ENCODE peak calls at places on chromosome 11, in nine cellular contexts. One of them, this sample, is unnamed.

GRCh38 chr11:108286369-108286768 is 63.5 kb downstream of the ATM start:
- DNase-seq in fibroblast of lung: no peak
- DNase-seq in A549: no peak
- DNase-seq in ovary: no peak
- DNase-seq in caudate nucleus: no peak
- DNase-seq in kidney: no peak
- DNase-seq in CD8-positive, alpha-beta memory T cell: no peak
- DNase-seq in adrenal gland: no peak
- DNase-seq in RWPE1: no peak
- DNase-seq in this sample: no peak

GRCh38 chr11:132586801-132587200 is 945.5 kb downstream of the OPCML start:
- DNase-seq in fibroblast of lung: peak
- DNase-seq in A549: no peak
- DNase-seq in ovary: no peak
- DNase-seq in caudate nucleus: no peak
- DNase-seq in kidney: no peak
- DNase-seq in CD8-positive, alpha-beta memory T cell: no peak
- DNase-seq in adrenal gland: no peak
- DNase-seq in RWPE1: no peak
- DNase-seq in this sample: no peak

GRCh38 chr11:127106938-127107337 is 106.4 kb upstream of the KIRREL3 start:
- DNase-seq in fibroblast of lung: no peak
- DNase-seq in A549: no peak
- DNase-seq in ovary: no peak
- DNase-seq in caudate nucleus: no peak
- DNase-seq in kidney: no peak
- DNase-seq in CD8-positive, alpha-beta memory T cell: no peak
- DNase-seq in adrenal gland: no peak
- DNase-seq in RWPE1: no peak
- DNase-seq in this sample: no peak

GRCh38 chr11:9726313-9727022 is 62.6 kb downstream of the SWAP70 start:
- DNase-seq in fibroblast of lung: peak
- DNase-seq in A549: no peak
- DNase-seq in ovary: no peak
- DNase-seq in caudate nucleus: no peak
- DNase-seq in kidney: no peak
- DNase-seq in CD8-positive, alpha-beta memory T cell: no peak
- DNase-seq in adrenal gland: no peak
- DNase-seq in RWPE1: peak
- DNase-seq in this sample: peak

GRCh38 chr11:66971483-66971882 is 3.6 kb upstream of the C11orf86 start:
- DNase-seq in fibroblast of lung: no peak
- DNase-seq in A549: no peak
- DNase-seq in ovary: no peak
- DNase-seq in caudate nucleus: no peak
- DNase-seq in kidney: no peak
- DNase-seq in CD8-positive, alpha-beta memory T cell: no peak
- DNase-seq in adrenal gland: no peak
- DNase-seq in RWPE1: no peak
- DNase-seq in this sample: no peak

GRCh38 chr11:68142028-68142412 is 20.8 kb upstream of the CHKA start:
- DNase-seq in fibroblast of lung: no peak
- DNase-seq in A549: no peak
- DNase-seq in ovary: no peak
- DNase-seq in caudate nucleus: no peak
- DNase-seq in kidney: no peak
- DNase-seq in CD8-positive, alpha-beta memory T cell: no peak
- DNase-seq in adrenal gland: no peak
- DNase-seq in RWPE1: no peak
- DNase-seq in this sample: no peak

GRCh38 chr11:14905104-14906033 is 13.3 kb upstream of the CYP2R1 start:
- DNase-seq in fibroblast of lung: peak
- DNase-seq in A549: peak
- DNase-seq in ovary: peak
- DNase-seq in caudate nucleus: no peak
- DNase-seq in kidney: peak
- DNase-seq in CD8-positive, alpha-beta memory T cell: peak
- DNase-seq in adrenal gland: peak
- DNase-seq in RWPE1: no peak
- DNase-seq in this sample: no peak

GRCh38 chr11:103220133-103220532 is 110.9 kb downstream of the DYNC2H1 start:
- DNase-seq in fibroblast of lung: no peak
- DNase-seq in A549: no peak
- DNase-seq in ovary: no peak
- DNase-seq in caudate nucleus: no peak
- DNase-seq in kidney: no peak
- DNase-seq in CD8-positive, alpha-beta memory T cell: no peak
- DNase-seq in adrenal gland: no peak
- DNase-seq in RWPE1: no peak
- DNase-seq in this sample: no peak

GRCh38 chr11:48074425-48075181 is 94.2 kb downstream of the PTPRJ start:
- DNase-seq in fibroblast of lung: peak
- DNase-seq in A549: no peak
- DNase-seq in ovary: no peak
- DNase-seq in caudate nucleus: no peak
- DNase-seq in kidney: no peak
- DNase-seq in CD8-positive, alpha-beta memory T cell: no peak
- DNase-seq in adrenal gland: no peak
- DNase-seq in RWPE1: no peak
- DNase-seq in this sample: no peak

GRCh38 chr11:33687733-33688479 is 12.7 kb downstream of the C11orf91 start:
- DNase-seq in fibroblast of lung: peak
- DNase-seq in A549: peak
- DNase-seq in ovary: peak
- DNase-seq in caudate nucleus: no peak
- DNase-seq in kidney: no peak
- DNase-seq in CD8-positive, alpha-beta memory T cell: no peak
- DNase-seq in adrenal gland: peak
- DNase-seq in RWPE1: no peak
- DNase-seq in this sample: peak

GRCh38 chr11:133900176-133901105 is 55.1 kb upstream of the SPATA19 start:
- DNase-seq in fibroblast of lung: no peak
- DNase-seq in A549: no peak
- DNase-seq in ovary: no peak
- DNase-seq in caudate nucleus: no peak
- DNase-seq in kidney: no peak
- DNase-seq in CD8-positive, alpha-beta memory T cell: no peak
- DNase-seq in adrenal gland: no peak
- DNase-seq in RWPE1: no peak
- DNase-seq in this sample: no peak

GRCh38 chr11:70085815-70086769 is 8.0 kb downstream of the ANO1 start:
- DNase-seq in fibroblast of lung: peak
- DNase-seq in A549: no peak
- DNase-seq in ovary: no peak
- DNase-seq in caudate nucleus: no peak
- DNase-seq in kidney: no peak
- DNase-seq in CD8-positive, alpha-beta memory T cell: no peak
- DNase-seq in adrenal gland: no peak
- DNase-seq in RWPE1: no peak
- DNase-seq in this sample: no peak

GRCh38 chr11:134654161-134654915 is 242.3 kb upstream of the B3GAT1 start:
- DNase-seq in fibroblast of lung: no peak
- DNase-seq in A549: no peak
- DNase-seq in ovary: peak
- DNase-seq in caudate nucleus: no peak
- DNase-seq in kidney: peak
- DNase-seq in CD8-positive, alpha-beta memory T cell: no peak
- DNase-seq in adrenal gland: no peak
- DNase-seq in RWPE1: no peak
- DNase-seq in this sample: no peak

GRCh38 chr11:103327721-103328120 is 218.5 kb downstream of the DYNC2H1 start:
- DNase-seq in fibroblast of lung: peak
- DNase-seq in A549: no peak
- DNase-seq in ovary: no peak
- DNase-seq in caudate nucleus: no peak
- DNase-seq in kidney: no peak
- DNase-seq in CD8-positive, alpha-beta memory T cell: no peak
- DNase-seq in adrenal gland: no peak
- DNase-seq in RWPE1: no peak
- DNase-seq in this sample: no peak

GRCh38 chr11:18599739-18600230 is at the start of gene MISFA:
- DNase-seq in fibroblast of lung: peak
- DNase-seq in A549: no peak
- DNase-seq in ovary: no peak
- DNase-seq in caudate nucleus: no peak
- DNase-seq in kidney: no peak
- DNase-seq in CD8-positive, alpha-beta memory T cell: no peak
- DNase-seq in adrenal gland: no peak
- DNase-seq in RWPE1: no peak
- DNase-seq in this sample: no peak
- H3K27ac ChIP-seq in fibroblast of lung: no peak
- H3K27ac ChIP-seq in A549: no peak
- H3K27ac ChIP-seq in ovary: no peak
- H3K27ac ChIP-seq in caudate nucleus: no peak
- H3K27ac ChIP-seq in kidney: no peak
- H3K27ac ChIP-seq in CD8-positive, alpha-beta memory T cell: no peak
- H3K27ac ChIP-seq in adrenal gland: no peak
- H3K27ac ChIP-seq in RWPE1: no peak
- H3K27ac ChIP-seq in this sample: no peak

GRCh38 chr11:76278526-76278925 is 72.2 kb upstream of the WNT11 start:
- DNase-seq in fibroblast of lung: no peak
- DNase-seq in A549: no peak
- DNase-seq in ovary: no peak
- DNase-seq in caudate nucleus: no peak
- DNase-seq in kidney: no peak
- DNase-seq in CD8-positive, alpha-beta memory T cell: no peak
- DNase-seq in adrenal gland: no peak
- DNase-seq in RWPE1: no peak
- DNase-seq in this sample: no peak

GRCh38 chr11:76280151-76280881 is 74.0 kb upstream of the WNT11 start:
- DNase-seq in fibroblast of lung: no peak
- DNase-seq in A549: no peak
- DNase-seq in ovary: no peak
- DNase-seq in caudate nucleus: no peak
- DNase-seq in kidney: no peak
- DNase-seq in CD8-positive, alpha-beta memory T cell: no peak
- DNase-seq in adrenal gland: no peak
- DNase-seq in RWPE1: no peak
- DNase-seq in this sample: no peak

GRCh38 chr11:76277298-76278175 is 71.2 kb upstream of the WNT11 start:
- DNase-seq in fibroblast of lung: no peak
- DNase-seq in A549: no peak
- DNase-seq in ovary: no peak
- DNase-seq in caudate nucleus: no peak
- DNase-seq in kidney: no peak
- DNase-seq in CD8-positive, alpha-beta memory T cell: no peak
- DNase-seq in adrenal gland: peak
- DNase-seq in RWPE1: no peak
- DNase-seq in this sample: no peak

GRCh38 chr11:76279651-76280050 is 73.3 kb upstream of the WNT11 start:
- DNase-seq in fibroblast of lung: no peak
- DNase-seq in A549: no peak
- DNase-seq in ovary: no peak
- DNase-seq in caudate nucleus: no peak
- DNase-seq in kidney: no peak
- DNase-seq in CD8-positive, alpha-beta memory T cell: no peak
- DNase-seq in adrenal gland: no peak
- DNase-seq in RWPE1: no peak
- DNase-seq in this sample: no peak

GRCh38 chr11:76279038-76279437 is 72.7 kb upstream of the WNT11 start:
- DNase-seq in fibroblast of lung: no peak
- DNase-seq in A549: no peak
- DNase-seq in ovary: no peak
- DNase-seq in caudate nucleus: no peak
- DNase-seq in kidney: no peak
- DNase-seq in CD8-positive, alpha-beta memory T cell: no peak
- DNase-seq in adrenal gland: no peak
- DNase-seq in RWPE1: no peak
- DNase-seq in this sample: no peak
- H3K27ac ChIP-seq in fibroblast of lung: no peak
- H3K27ac ChIP-seq in A549: no peak
- H3K27ac ChIP-seq in ovary: no peak
- H3K27ac ChIP-seq in caudate nucleus: no peak
- H3K27ac ChIP-seq in kidney: no peak
- H3K27ac ChIP-seq in CD8-positive, alpha-beta memory T cell: no peak
- H3K27ac ChIP-seq in adrenal gland: no peak
- H3K27ac ChIP-seq in RWPE1: no peak
- H3K27ac ChIP-seq in this sample: no peak

DNA sequence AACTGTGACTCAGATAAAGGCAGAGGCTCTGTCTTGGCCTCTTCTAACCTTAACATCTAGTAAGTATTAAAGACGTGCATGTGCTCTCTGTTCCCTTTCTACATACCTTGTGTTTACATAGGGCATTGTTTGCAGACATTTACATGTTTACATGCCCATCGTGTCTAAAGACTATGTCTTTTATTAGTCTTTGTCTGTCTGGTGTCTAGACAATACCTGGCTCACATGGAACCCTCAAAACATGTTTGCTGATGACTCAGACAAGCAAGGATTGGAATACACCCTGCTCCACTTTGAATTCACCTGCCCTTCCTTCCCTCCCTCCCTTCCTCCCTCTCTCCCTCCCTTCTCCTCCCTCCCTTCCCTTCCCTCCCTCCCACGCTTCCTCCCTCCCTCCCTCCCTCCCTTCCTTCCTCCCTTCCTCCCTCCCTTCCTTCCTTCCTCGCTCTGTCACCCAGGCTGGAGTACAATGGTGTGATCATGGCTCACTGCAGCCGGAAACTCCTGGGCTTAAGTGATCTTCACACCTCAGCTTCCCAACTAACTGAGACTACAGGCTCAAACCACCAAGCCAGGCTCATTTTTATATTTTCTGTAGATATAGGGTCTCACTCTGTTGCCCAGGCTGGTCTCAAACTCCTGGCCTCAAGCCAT is 23.7 kb upstream of the SORL1-AS1 start:
- DNase-seq in fibroblast of lung: no peak
- DNase-seq in A549: no peak
- DNase-seq in ovary: no peak
- DNase-seq in caudate nucleus: no peak
- DNase-seq in kidney: no peak
- DNase-seq in CD8-positive, alpha-beta memory T cell: no peak
- DNase-seq in adrenal gland: no peak
- DNase-seq in RWPE1: peak
- DNase-seq in this sample: no peak
- H3K27ac ChIP-seq in fibroblast of lung: no peak
- H3K27ac ChIP-seq in A549: no peak
- H3K27ac ChIP-seq in ovary: no peak
- H3K27ac ChIP-seq in caudate nucleus: no peak
- H3K27ac ChIP-seq in kidney: no peak
- H3K27ac ChIP-seq in CD8-positive, alpha-beta memory T cell: no peak
- H3K27ac ChIP-seq in adrenal gland: no peak
- H3K27ac ChIP-seq in RWPE1: peak
- H3K27ac ChIP-seq in this sample: no peak

DNA sequence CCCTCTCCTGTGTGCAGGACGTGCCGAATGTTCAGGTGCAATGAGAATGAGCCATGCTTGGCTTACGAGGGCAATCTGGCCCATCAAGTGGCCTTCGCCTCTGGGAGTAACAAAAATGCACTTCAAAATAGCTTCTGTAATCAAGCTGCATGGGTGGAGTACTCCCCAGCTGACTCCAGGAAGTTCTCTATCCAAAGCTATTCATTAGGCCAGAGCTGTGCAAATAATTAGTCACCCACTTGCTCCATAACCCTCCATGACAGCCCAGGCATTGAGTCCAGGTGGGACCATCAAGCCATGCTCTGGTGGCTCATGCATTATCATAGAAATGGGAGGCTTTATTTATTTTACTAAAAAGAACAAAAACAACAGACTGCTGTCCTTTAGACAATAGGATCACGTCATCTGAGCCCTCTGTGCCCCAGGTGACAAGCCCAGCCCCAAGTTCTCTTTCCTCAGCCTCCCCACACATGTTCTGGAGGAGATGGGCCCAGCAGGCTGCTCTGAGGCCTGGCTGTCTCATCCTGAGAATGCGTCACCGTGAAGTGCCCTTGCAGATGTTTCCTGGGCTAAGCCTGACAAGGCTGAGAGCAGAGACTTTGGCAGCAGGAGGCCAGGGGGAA is 244.7 kb downstream of the ETS1 start:
- DNase-seq in fibroblast of lung: peak
- DNase-seq in A549: peak
- DNase-seq in ovary: no peak
- DNase-seq in caudate nucleus: no peak
- DNase-seq in kidney: no peak
- DNase-seq in CD8-positive, alpha-beta memory T cell: peak
- DNase-seq in adrenal gland: peak
- DNase-seq in RWPE1: peak
- DNase-seq in this sample: peak
- H3K27ac ChIP-seq in fibroblast of lung: no peak
- H3K27ac ChIP-seq in A549: no peak
- H3K27ac ChIP-seq in ovary: no peak
- H3K27ac ChIP-seq in caudate nucleus: no peak
- H3K27ac ChIP-seq in kidney: no peak
- H3K27ac ChIP-seq in CD8-positive, alpha-beta memory T cell: no peak
- H3K27ac ChIP-seq in adrenal gland: peak
- H3K27ac ChIP-seq in RWPE1: peak
- H3K27ac ChIP-seq in this sample: peak